ENCODE peak calls at places on chromosomes 5 and 9, in seven cellular contexts. Q is activated CD8-positive, alpha-beta T cell treated with anti-CD3 and anti-CD28 coated beads, Interleukin-2, amount 10 ng/mL, durations not matched to agents 7 days and 5 days; B is GM04504; G is C1 segment of cervical spinal cord; A is stromal cell of bone marrow; M is neural crest cell; Y is amniotic epithelial cell. O is an unnamed sample.

GRCh38 chr5:18882162-18882561 is 1105.8 kb downstream of the CDH18 start:
- DNase-seq in Q (no peak), B (no peak), G (no peak), A (no peak), M (no peak), Y (no peak), O (no peak)

GRCh38 chr5:152811985-152812384 is 406.9 kb upstream of the NMUR2 start:
- DNase-seq in Q (no peak), B (no peak), G (no peak), A (no peak), M (no peak), Y (no peak), O (no peak)

GRCh38 chr5:67268233-67269011 is 71.8 kb upstream of the CD180 start:
- DNase-seq in Q (no peak), B (peak), G (peak), A (peak), M (peak), Y (peak), O (peak)

GRCh38 chr5:15717002-15717401 is 217.0 kb downstream of the FBXL7 start:
- DNase-seq in Q (no peak), B (no peak), G (no peak), A (no peak), M (no peak), Y (peak), O (no peak)

GRCh38 chr5:132225165-132226032 is 2.3 kb downstream of the P4HA2 start:
- DNase-seq in Q (no peak), B (peak), G (no peak), A (peak), M (no peak), Y (peak), O (peak)

GRCh38 chr5:140109818-140110733 is 3.8 kb upstream of the PURA start:
- DNase-seq in Q (no peak), B (no peak), G (no peak), A (no peak), M (no peak), Y (no peak), O (no peak)

GRCh38 chr9:123778232-123778902 is 151.6 kb downstream of the DENND1A start:
- DNase-seq in Q (no peak), B (no peak), G (no peak), A (no peak), M (no peak), Y (no peak), O (no peak)

GRCh38 chr9:123343428-123344272 is 12.3 kb upstream of the CRB2 start:
- DNase-seq in Q (no peak), B (no peak), G (no peak), A (no peak), M (no peak), Y (no peak), O (no peak)

GRCh38 chr9:95570150-95570549 is 53.4 kb upstream of the PTCH1 start:
- DNase-seq in Q (no peak), B (no peak), G (no peak), A (no peak), M (no peak), Y (peak), O (no peak)

GRCh38 chr5:174714751-174715150 is 9.6 kb upstream of the MSX2 start:
- DNase-seq in Q (no peak), B (no peak), G (no peak), A (no peak), M (no peak), Y (no peak), O (no peak)

GRCh38 chr5:7801898-7802614 is 48.9 kb downstream of the CFAP90 start:
- DNase-seq in Q (no peak), B (no peak), G (peak), A (no peak), M (no peak), Y (no peak), O (no peak)

GRCh38 chr9:112784020-112784788 is 33.6 kb downstream of the SNX30 start:
- DNase-seq in Q (no peak), B (no peak), G (no peak), A (no peak), M (peak), Y (peak), O (no peak)

GRCh38 chr5:152305525-152305924 is 99.6 kb downstream of the NMUR2 start:
- DNase-seq in Q (no peak), B (no peak), G (no peak), A (no peak), M (no peak), Y (no peak), O (no peak)

GRCh38 chr5:40622463-40623252 is 57.1 kb upstream of the PTGER4 start:
- DNase-seq in Q (no peak), B (no peak), G (no peak), A (no peak), M (no peak), Y (no peak), O (no peak)

GRCh38 chr5:136132087-136132486 is 558 bp upstream of the SMAD5 start:
- DNase-seq in Q (no peak), B (no peak), G (peak), A (no peak), M (no peak), Y (peak), O (no peak)

GRCh38 chr5:178627259-178627598 is 379 bp upstream of the CLK4 start:
- DNase-seq in Q (no peak), B (no peak), G (no peak), A (no peak), M (no peak), Y (no peak), O (no peak)

GRCh38 chr9:137731216-137731946 is 112.6 kb downstream of the EHMT1 start:
- DNase-seq in Q (no peak), B (no peak), G (no peak), A (no peak), M (no peak), Y (no peak), O (no peak)

GRCh38 chr5:114448496-114448895 is 86.6 kb downstream of the KCNN2 start:
- DNase-seq in Q (no peak), B (no peak), G (no peak), A (no peak), M (no peak), Y (peak), O (no peak)

GRCh38 chr9:124475158-124475867 is 25.1 kb downstream of the ADGRD2 start:
- DNase-seq in Q (no peak), B (no peak), G (no peak), A (no peak), M (no peak), Y (no peak), O (no peak)

GRCh38 chr5:73748510-73749410 is 122.8 kb downstream of the ARHGEF28 start:
- DNase-seq in Q (no peak), B (no peak), G (no peak), A (no peak), M (no peak), Y (no peak), O (no peak)

GRCh38 chr5:10130881-10131280 is 118.8 kb downstream of the ATPSCKMT start:
- DNase-seq in Q (no peak), B (no peak), G (no peak), A (no peak), M (no peak), Y (peak), O (no peak)

GRCh38 chr5:42745426-42745825 is 11.2 kb upstream of the CCDC152 start:
- DNase-seq in Q (no peak), B (no peak), G (no peak), A (no peak), M (peak), Y (peak), O (no peak)

GRCh38 chr5:111063709-111064322 is 7.7 kb upstream of the TSLP start:
- DNase-seq in Q (no peak), B (no peak), G (no peak), A (no peak), M (no peak), Y (peak), O (no peak)

GRCh38 chr9:129761293-129761900 is 8.6 kb upstream of the PTGES start:
- DNase-seq in Q (no peak), B (peak), G (no peak), A (peak), M (no peak), Y (peak), O (no peak)

GRCh38 chr9:68738346-68738745 is 33.3 kb downstream of the PIP5K1B start:
- DNase-seq in Q (no peak), B (no peak), G (no peak), A (no peak), M (no peak), Y (no peak), O (no peak)

GRCh38 chr5:136516617-136517016 is 151.3 kb upstream of the TRPC7 start:
- DNase-seq in Q (no peak), B (no peak), G (no peak), A (no peak), M (no peak), Y (peak), O (no peak)

GRCh38 chr9:94665606-94666005 is 26.3 kb upstream of the FBP1 start:
- DNase-seq in Q (no peak), B (no peak), G (no peak), A (no peak), M (no peak), Y (no peak), O (no peak)

GRCh38 chr9:97636903-97637302 is 3.3 kb downstream of the NCBP1 start:
- DNase-seq in Q (no peak), B (no peak), G (no peak), A (no peak), M (no peak), Y (no peak), O (no peak)

GRCh38 chr9:98401140-98402025 is 145.9 kb upstream of the TBC1D2 start:
- DNase-seq in Q (no peak), B (no peak), G (no peak), A (no peak), M (no peak), Y (peak), O (peak)

GRCh38 chr5:156155638-156156037 is 171.3 kb upstream of the SGCD start:
- DNase-seq in Q (no peak), B (no peak), G (no peak), A (no peak), M (no peak), Y (no peak), O (no peak)

GRCh38 chr9:69357030-69357853 is 32.2 kb downstream of the ENTREP1 start:
- DNase-seq in Q (no peak), B (no peak), G (no peak), A (peak), M (no peak), Y (no peak), O (no peak)

GRCh38 chr5:61053937-61054336 is 108.3 kb downstream of the SMIM15 start:
- DNase-seq in Q (no peak), B (no peak), G (no peak), A (no peak), M (no peak), Y (peak), O (no peak)